ENCODE peak calls at places on chromosomes 11 and 22, in seven cellular contexts. One of them, this sample, is unnamed. For H3K4me1 and H3K36me3, the result is how much of the 10 kb centered on the place peaks cover.

GRCh38 chr11:15725246-15725645 is 610.5 kb downstream of the INSC start:
- DNase-seq in tibial nerve: no peak
- DNase-seq in astrocyte: no peak
- DNase-seq in breast epithelium: no peak
- DNase-seq in HepG2: no peak
- DNase-seq in adrenal gland: no peak
- DNase-seq in pancreas: no peak
- DNase-seq in this sample: no peak

GRCh38 chr11:80330302-80330701 is 889.5 kb upstream of the TENM4 start:
- DNase-seq in tibial nerve: no peak
- DNase-seq in astrocyte: peak
- DNase-seq in breast epithelium: no peak
- DNase-seq in HepG2: no peak
- DNase-seq in adrenal gland: peak
- DNase-seq in pancreas: no peak
- DNase-seq in this sample: no peak

GRCh38 chr11:35031869-35032268 is 107.1 kb upstream of the CD44 start:
- DNase-seq in tibial nerve: no peak
- DNase-seq in astrocyte: no peak
- DNase-seq in breast epithelium: no peak
- DNase-seq in HepG2: no peak
- DNase-seq in adrenal gland: no peak
- DNase-seq in pancreas: no peak
- DNase-seq in this sample: no peak

GRCh38 chr11:26187639-26188038 is 144.3 kb upstream of the ANO3 start:
- DNase-seq in tibial nerve: no peak
- DNase-seq in astrocyte: peak
- DNase-seq in breast epithelium: no peak
- DNase-seq in HepG2: peak
- DNase-seq in adrenal gland: peak
- DNase-seq in pancreas: no peak
- DNase-seq in this sample: no peak

GRCh38 chr11:107591098-107591445 is at the start of gene ELMOD1:
- DNase-seq in tibial nerve: no peak
- DNase-seq in astrocyte: peak
- DNase-seq in breast epithelium: no peak
- DNase-seq in HepG2: peak
- DNase-seq in adrenal gland: no peak
- DNase-seq in pancreas: peak
- DNase-seq in this sample: peak

GRCh38 chr11:89321401-89321800 is 143.7 kb downstream of the TYR start:
- DNase-seq in tibial nerve: no peak
- DNase-seq in astrocyte: no peak
- DNase-seq in breast epithelium: no peak
- DNase-seq in HepG2: no peak
- DNase-seq in adrenal gland: no peak
- DNase-seq in pancreas: no peak
- DNase-seq in this sample: no peak

GRCh38 chr11:24375351-24375750 is 121.5 kb upstream of the LUZP2 start:
- DNase-seq in tibial nerve: no peak
- DNase-seq in astrocyte: no peak
- DNase-seq in breast epithelium: no peak
- DNase-seq in HepG2: no peak
- DNase-seq in adrenal gland: no peak
- DNase-seq in pancreas: no peak
- DNase-seq in this sample: no peak

GRCh38 chr11:1074244-1075221 is at the start of gene MUC2:
- DNase-seq in tibial nerve: no peak
- DNase-seq in astrocyte: no peak
- DNase-seq in breast epithelium: no peak
- DNase-seq in HepG2: no peak
- DNase-seq in adrenal gland: no peak
- DNase-seq in pancreas: no peak
- DNase-seq in this sample: peak

GRCh38 chr22:32331236-32331917 is 26.3 kb upstream of the RFPL3 start:
- DNase-seq in tibial nerve: no peak
- DNase-seq in astrocyte: no peak
- DNase-seq in breast epithelium: no peak
- DNase-seq in HepG2: no peak
- DNase-seq in adrenal gland: peak
- DNase-seq in pancreas: peak
- DNase-seq in this sample: no peak

GRCh38 chr11:76660533-76661305 is 9.8 kb downstream of the LRRC32 start:
- DNase-seq in tibial nerve: no peak
- DNase-seq in astrocyte: no peak
- DNase-seq in breast epithelium: no peak
- DNase-seq in HepG2: no peak
- DNase-seq in adrenal gland: no peak
- DNase-seq in pancreas: no peak
- DNase-seq in this sample: no peak

GRCh38 chr22:39094717-39095389 is 2.2 kb upstream of the APOBEC3H start:
- DNase-seq in tibial nerve: no peak
- DNase-seq in astrocyte: no peak
- DNase-seq in breast epithelium: no peak
- DNase-seq in HepG2: no peak
- DNase-seq in adrenal gland: no peak
- DNase-seq in pancreas: no peak
- DNase-seq in this sample: peak

GRCh38 chr11:121654506-121655480 is 202.0 kb upstream of the SORL1-AS1 start:
- DNase-seq in tibial nerve: no peak
- DNase-seq in astrocyte: no peak
- DNase-seq in breast epithelium: no peak
- DNase-seq in HepG2: peak
- DNase-seq in adrenal gland: no peak
- DNase-seq in pancreas: no peak
- DNase-seq in this sample: no peak

GRCh38 chr11:126408901-126409670 is 53.6 kb downstream of the ST3GAL4 start:
- DNase-seq in tibial nerve: no peak
- DNase-seq in astrocyte: no peak
- DNase-seq in breast epithelium: no peak
- DNase-seq in HepG2: no peak
- DNase-seq in adrenal gland: no peak
- DNase-seq in pancreas: no peak
- DNase-seq in this sample: no peak

GRCh38 chr11:128692750-128693578 is 908 bp upstream of the FLI1 start:
- DNase-seq in tibial nerve: no peak
- DNase-seq in astrocyte: no peak
- DNase-seq in breast epithelium: no peak
- DNase-seq in HepG2: no peak
- DNase-seq in adrenal gland: no peak
- DNase-seq in pancreas: no peak
- DNase-seq in this sample: peak

GRCh38 chr11:34278708-34279297 is 79.0 kb downstream of the ABTB2 start:
- DNase-seq in tibial nerve: no peak
- DNase-seq in astrocyte: no peak
- DNase-seq in breast epithelium: no peak
- DNase-seq in HepG2: no peak
- DNase-seq in adrenal gland: no peak
- DNase-seq in pancreas: no peak
- DNase-seq in this sample: no peak

GRCh38 chr11:122104381-122104780 is 11.6 kb downstream of the BLID start:
- DNase-seq in tibial nerve: no peak
- DNase-seq in astrocyte: no peak
- DNase-seq in breast epithelium: no peak
- DNase-seq in HepG2: no peak
- DNase-seq in adrenal gland: no peak
- DNase-seq in pancreas: no peak
- DNase-seq in this sample: no peak

GRCh38 chr11:64313491-64314145 is 3.7 kb downstream of the TRMT112 start:
- DNase-seq in tibial nerve: no peak
- DNase-seq in astrocyte: no peak
- DNase-seq in breast epithelium: no peak
- DNase-seq in HepG2: no peak
- DNase-seq in adrenal gland: no peak
- DNase-seq in pancreas: no peak
- DNase-seq in this sample: peak

GRCh38 chr11:7143908-7144307 is 55.1 kb downstream of the RBMXL2 start:
- DNase-seq in tibial nerve: no peak
- DNase-seq in astrocyte: no peak
- DNase-seq in breast epithelium: no peak
- DNase-seq in HepG2: no peak
- DNase-seq in adrenal gland: no peak
- DNase-seq in pancreas: no peak
- DNase-seq in this sample: no peak

GRCh38 chr11:134068829-134069425 is at the start of gene JAM3:
- DNase-seq in tibial nerve: peak
- DNase-seq in astrocyte: peak
- DNase-seq in breast epithelium: peak
- DNase-seq in HepG2: peak
- DNase-seq in adrenal gland: peak
- DNase-seq in pancreas: peak
- DNase-seq in this sample: peak

GRCh38 chr11:64631675-64632074 is 40.7 kb downstream of the SLC22A12 start:
- DNase-seq in tibial nerve: no peak
- DNase-seq in astrocyte: no peak
- DNase-seq in breast epithelium: no peak
- DNase-seq in HepG2: no peak
- DNase-seq in adrenal gland: no peak
- DNase-seq in pancreas: no peak
- DNase-seq in this sample: no peak

GRCh38 chr22:17888855-17889254 is 114.6 kb upstream of the BID start:
- DNase-seq in tibial nerve: no peak
- DNase-seq in astrocyte: peak
- DNase-seq in breast epithelium: no peak
- DNase-seq in HepG2: no peak
- DNase-seq in adrenal gland: no peak
- DNase-seq in pancreas: no peak
- DNase-seq in this sample: peak

GRCh38 chr11:13880719-13881118 is 81.8 kb upstream of the SPON1 start:
- DNase-seq in tibial nerve: no peak
- DNase-seq in astrocyte: no peak
- DNase-seq in breast epithelium: no peak
- DNase-seq in HepG2: no peak
- DNase-seq in adrenal gland: no peak
- DNase-seq in pancreas: no peak
- DNase-seq in this sample: no peak
- H3K4me1 ChIP-seq in tibial nerve: under half
- H3K4me1 ChIP-seq in astrocyte: under half
- H3K4me1 ChIP-seq in breast epithelium: under half
- H3K4me1 ChIP-seq in HepG2: under half
- H3K4me1 ChIP-seq in adrenal gland: under half
- H3K4me1 ChIP-seq in pancreas: under half
- H3K4me1 ChIP-seq in this sample: under half

GRCh38 chr22:31142285-31142684 is 2.0 kb upstream of the PLA2G3 start:
- DNase-seq in tibial nerve: no peak
- DNase-seq in astrocyte: no peak
- DNase-seq in breast epithelium: no peak
- DNase-seq in HepG2: no peak
- DNase-seq in adrenal gland: no peak
- DNase-seq in pancreas: no peak
- DNase-seq in this sample: no peak

GRCh38 chr22:31139866-31140716 is at the start of gene PLA2G3:
- DNase-seq in tibial nerve: no peak
- DNase-seq in astrocyte: peak
- DNase-seq in breast epithelium: no peak
- DNase-seq in HepG2: peak
- DNase-seq in adrenal gland: no peak
- DNase-seq in pancreas: no peak
- DNase-seq in this sample: peak

GRCh38 chr22:31143038-31143437 is 2.7 kb upstream of the PLA2G3 start:
- DNase-seq in tibial nerve: no peak
- DNase-seq in astrocyte: no peak
- DNase-seq in breast epithelium: no peak
- DNase-seq in HepG2: no peak
- DNase-seq in adrenal gland: no peak
- DNase-seq in pancreas: no peak
- DNase-seq in this sample: no peak

GRCh38 chr22:31140746-31141145 is 438 bp upstream of the PLA2G3 start:
- DNase-seq in tibial nerve: no peak
- DNase-seq in astrocyte: no peak
- DNase-seq in breast epithelium: no peak
- DNase-seq in HepG2: no peak
- DNase-seq in adrenal gland: no peak
- DNase-seq in pancreas: no peak
- DNase-seq in this sample: no peak

DNA sequence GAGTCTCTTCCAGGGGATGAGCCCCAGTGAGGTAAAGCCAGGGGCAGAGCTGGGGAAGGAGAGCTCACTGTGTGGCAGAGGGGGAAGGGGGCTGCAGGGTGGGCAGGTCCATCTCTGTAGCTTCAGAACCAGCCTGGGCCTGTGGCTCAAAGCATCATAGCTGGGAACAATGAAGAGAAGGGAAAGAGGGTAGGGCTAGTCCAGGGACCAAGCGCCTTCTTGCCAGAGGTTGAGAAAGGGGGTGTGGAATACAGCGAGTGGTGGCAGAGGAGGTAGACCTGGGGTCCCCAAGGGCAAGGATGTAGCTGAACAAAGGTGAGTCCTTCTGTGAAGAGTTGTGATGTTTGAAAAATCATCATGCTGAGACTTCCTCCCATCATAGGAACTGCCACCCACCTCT is 1.2 kb upstream of the PLA2G3 start:
- DNase-seq in tibial nerve: no peak
- DNase-seq in astrocyte: no peak
- DNase-seq in breast epithelium: no peak
- DNase-seq in HepG2: no peak
- DNase-seq in adrenal gland: no peak
- DNase-seq in pancreas: no peak
- DNase-seq in this sample: no peak
- H3K36me3 ChIP-seq in tibial nerve: under half
- H3K36me3 ChIP-seq in astrocyte: under half
- H3K36me3 ChIP-seq in breast epithelium: under half
- H3K36me3 ChIP-seq in HepG2: under half
- H3K36me3 ChIP-seq in adrenal gland: under half
- H3K36me3 ChIP-seq in pancreas: under half
- H3K36me3 ChIP-seq in this sample: under half

DNA sequence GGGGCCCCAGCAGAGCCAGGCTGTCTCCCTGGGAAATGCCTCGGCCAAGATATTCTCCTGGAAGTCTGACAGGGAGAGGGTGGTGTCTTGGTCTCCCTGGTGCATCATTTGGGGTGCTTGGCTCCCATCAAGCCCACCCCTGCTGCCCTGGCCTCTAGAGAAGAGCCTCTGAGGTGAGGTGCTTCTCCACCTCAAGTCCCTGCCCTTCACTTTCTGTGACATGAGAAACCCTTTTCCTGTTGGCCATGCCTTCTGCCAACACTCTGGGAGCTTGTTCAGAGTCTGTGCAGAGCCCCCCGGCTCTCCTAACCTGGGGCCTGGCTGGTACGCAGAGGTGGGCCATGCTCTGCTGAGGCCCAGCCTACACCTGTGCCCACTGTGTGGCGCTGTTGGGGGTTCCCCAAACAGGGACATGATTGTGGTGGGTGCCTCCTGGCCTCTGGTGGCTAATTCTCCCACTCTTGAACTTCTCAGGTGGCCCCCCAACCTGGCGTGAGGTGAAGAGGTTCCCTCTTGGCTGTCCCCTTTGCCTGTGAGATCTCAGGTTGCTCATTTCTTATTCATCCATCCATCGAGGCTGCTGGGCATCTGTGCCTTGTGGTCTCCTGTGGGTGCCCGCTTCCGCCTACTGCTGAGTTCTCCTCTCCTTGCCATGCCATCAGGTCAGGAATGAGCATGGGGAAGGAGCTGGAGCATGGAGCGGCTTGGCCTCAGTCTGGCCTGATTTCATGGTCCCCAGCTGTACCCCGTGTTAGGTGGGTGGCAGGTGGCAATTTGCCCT is 19.2 kb upstream of the DGCR8 start:
- DNase-seq in tibial nerve: no peak
- DNase-seq in astrocyte: no peak
- DNase-seq in breast epithelium: no peak
- DNase-seq in HepG2: no peak
- DNase-seq in adrenal gland: no peak
- DNase-seq in pancreas: no peak
- DNase-seq in this sample: peak
- TF ChIP-seq CTCF in tibial nerve: no peak
- TF ChIP-seq CTCF in astrocyte: no peak
- TF ChIP-seq CTCF in breast epithelium: no peak
- TF ChIP-seq CTCF in HepG2: peak
- TF ChIP-seq CTCF in adrenal gland: no peak
- TF ChIP-seq CTCF in pancreas: no peak
- TF ChIP-seq CTCF in this sample: no peak

GRCh38 chr11:125167292-125167953 is 2.9 kb downstream of the PKNOX2 start:
- DNase-seq in tibial nerve: no peak
- DNase-seq in astrocyte: no peak
- DNase-seq in breast epithelium: no peak
- DNase-seq in HepG2: no peak
- DNase-seq in adrenal gland: no peak
- DNase-seq in pancreas: peak
- DNase-seq in this sample: no peak
- H3K4me1 ChIP-seq in tibial nerve: under half
- H3K4me1 ChIP-seq in astrocyte: half or more
- H3K4me1 ChIP-seq in breast epithelium: under half
- H3K4me1 ChIP-seq in HepG2: under half
- H3K4me1 ChIP-seq in adrenal gland: under half
- H3K4me1 ChIP-seq in pancreas: under half
- H3K4me1 ChIP-seq in this sample: under half